ENCODE peak calls at places on chromosomes 7 and 10, in seven cellular contexts. D, X, A, I, E, H and T are unnamed samples. For H3K4me1, the result is how much of the 10 kb centered on the place peaks cover.

GRCh38 chr10:119858063-119858462 is 14.6 kb downstream of the MCMBP start:
- DNase-seq in E (no peak), D (no peak), A (no peak), X (no peak), I (no peak), H (no peak), T (no peak)

GRCh38 chr10:13960603-13961002 is 370.1 kb downstream of the FRMD4A start:
- DNase-seq in D (no peak), E (no peak), A (no peak), I (no peak), H (no peak), X (no peak), T (no peak)

GRCh38 chr10:79105818-79106217 is 37.1 kb downstream of the ZMIZ1 start:
- DNase-seq in A (no peak), E (no peak), D (no peak), H (no peak), I (no peak), X (no peak), T (no peak)

GRCh38 chr10:52318136-52318810 is 4.2 kb downstream of the DKK1 start:
- DNase-seq in X (no peak), A (peak), H (no peak), I (no peak), E (no peak), D (no peak), T (no peak)

GRCh38 chr7:66100408-66101050 is 14.1 kb upstream of the CRCP start:
- DNase-seq in I (no peak), X (no peak), D (no peak), E (no peak), A (no peak), H (no peak), T (no peak)

GRCh38 chr7:93279541-93279940 is 47.4 kb downstream of the VPS50 start:
- DNase-seq in E (no peak), X (no peak), H (no peak), I (no peak), A (no peak), D (no peak), T (no peak)

GRCh38 chr7:27125986-27126394 is 4.6 kb downstream of the HOXA4 start:
- DNase-seq in D (no peak), X (no peak), I (no peak), E (peak), H (no peak), A (no peak), T (no peak)

GRCh38 chr7:14197280-14197679 is 207.8 kb upstream of the ETV1 start:
- DNase-seq in I (no peak), D (no peak), A (no peak), H (no peak), E (no peak), X (no peak), T (no peak)

GRCh38 chr7:151899513-151900360 is 22.8 kb upstream of the PRKAG2 start:
- DNase-seq in D (no peak), I (no peak), A (no peak), E (no peak), H (no peak), X (no peak), T (no peak)

GRCh38 chr7:29854257-29854938 is 48.1 kb downstream of the WIPF3 start:
- DNase-seq in E (peak), A (no peak), X (no peak), H (no peak), D (no peak), I (no peak), T (no peak)

GRCh38 chr7:104231054-104232046 is 23.5 kb upstream of the ORC5 start:
- DNase-seq in D (peak), I (peak), H (no peak), X (peak), A (peak), E (peak), T (peak)

GRCh38 chr7:106794276-106795136 is 70.6 kb upstream of the PIK3CG start:
- DNase-seq in D (no peak), E (no peak), H (no peak), X (no peak), I (no peak), A (no peak), T (no peak)
- H3K27ac ChIP-seq in D (no peak), E (no peak), H (no peak), X (no peak), I (no peak), A (no peak), T (no peak)

DNA sequence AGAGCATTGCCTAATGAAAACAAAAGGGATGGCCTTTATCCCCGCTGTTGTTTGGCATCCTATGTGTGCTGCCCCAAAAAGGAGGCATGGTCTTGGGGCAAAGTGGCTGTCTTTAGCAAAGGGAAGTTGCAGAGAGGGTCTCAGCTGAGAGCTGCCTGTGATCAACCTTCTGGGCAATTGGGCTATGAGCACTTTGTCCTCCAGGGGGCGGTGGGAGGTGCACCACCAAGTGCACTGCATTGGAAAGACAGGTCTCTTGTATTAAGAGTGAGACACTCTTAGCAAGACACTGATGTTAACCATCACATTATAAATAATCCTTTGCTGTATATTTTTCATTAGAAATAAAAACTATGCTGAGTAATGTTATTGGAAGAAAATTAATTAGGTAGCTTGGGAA is 314.8 kb downstream of the POM121L12 start:
- DNase-seq in I (peak), D (no peak), E (peak), H (no peak), X (peak), A (peak), T (no peak)
- TF ChIP-seq CTCF in I (peak), D (peak), E (peak), H (no peak), X (peak), A (no peak), T (no peak)

DNA sequence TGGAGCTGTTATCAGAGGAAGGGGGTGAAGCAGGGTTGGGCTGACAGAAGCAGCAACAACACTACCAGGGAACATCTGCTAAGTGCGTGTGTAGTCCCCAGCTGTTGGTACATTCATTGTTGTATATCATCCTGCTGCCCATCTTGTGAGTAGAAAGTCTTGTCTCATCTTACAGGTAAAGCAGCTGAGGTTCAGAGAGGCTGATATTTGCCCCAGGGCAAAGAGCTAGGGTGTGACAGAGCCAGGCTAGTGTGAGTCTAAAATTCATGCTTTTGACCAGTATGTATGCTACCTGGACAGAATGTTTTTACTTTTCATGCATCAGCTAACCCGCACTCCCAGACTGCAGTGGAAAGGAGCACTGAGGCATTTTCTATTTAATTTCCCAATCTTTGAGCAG is 221.6 kb downstream of the STK31 start:
- DNase-seq in D (no peak), H (no peak), A (no peak), X (no peak), I (no peak), E (no peak), T (no peak)
- H3K4me1 ChIP-seq in D (under half), H (under half), A (under half), X (under half), I (under half), E (under half), T (under half)

GRCh38 chr10:88244781-88245350 is 338.3 kb downstream of the RNLS start:
- DNase-seq in H (no peak), X (no peak), A (no peak), D (no peak), I (no peak), E (no peak), T (no peak)
- H3K27ac ChIP-seq in H (no peak), X (peak), A (no peak), D (peak), I (no peak), E (no peak), T (peak)

DNA sequence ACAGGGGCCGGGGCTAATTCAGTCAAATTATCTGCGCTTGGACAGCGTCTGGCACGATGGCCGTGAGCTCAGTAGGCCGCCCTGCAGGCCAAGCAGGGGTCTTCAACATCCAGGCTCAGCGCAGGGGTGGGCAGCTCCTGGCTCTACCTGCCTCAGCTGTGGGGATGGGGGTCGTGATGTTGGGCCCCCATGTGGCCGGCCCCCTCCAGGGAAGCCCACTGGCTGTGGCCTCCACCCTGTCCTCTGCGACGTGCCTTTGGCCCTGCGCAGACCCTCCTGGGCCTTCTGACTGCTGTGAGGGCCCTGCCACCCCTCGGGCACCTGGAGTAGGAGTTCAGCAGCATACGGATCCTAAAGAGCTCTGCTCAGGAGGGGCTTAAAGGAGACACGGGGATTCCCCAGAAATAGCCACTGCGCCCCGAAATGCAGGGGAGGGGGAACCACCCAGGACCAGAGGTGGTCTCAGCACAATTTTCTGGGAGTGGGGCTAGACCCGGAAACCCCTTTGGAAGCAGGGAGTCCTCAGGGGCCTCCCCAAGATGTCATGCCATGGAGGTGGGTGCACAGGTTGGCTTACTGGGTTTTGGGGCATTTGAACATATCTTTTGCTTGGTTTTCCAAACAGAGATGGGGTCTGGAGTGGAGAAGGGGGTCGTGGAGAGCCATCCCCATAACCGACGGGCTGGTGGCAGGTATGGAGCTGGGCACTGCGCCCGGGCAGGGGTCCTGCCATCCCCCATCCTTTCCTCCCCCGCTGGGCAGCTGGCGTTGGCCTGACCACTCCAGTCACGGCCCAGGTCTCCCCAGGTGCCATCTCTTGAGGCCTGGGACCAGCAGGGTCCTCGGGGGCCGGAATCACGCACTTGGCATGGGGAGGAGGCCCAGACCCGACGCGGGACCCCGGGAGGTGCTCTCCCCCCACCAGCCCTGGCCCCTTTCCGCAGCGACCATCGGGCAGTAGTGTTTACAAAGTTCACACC is 4.0 kb upstream of the ADAP1 start:
- DNase-seq in H (no peak), E (no peak), D (peak), X (peak), A (no peak), I (no peak), T (peak)
- TF ChIP-seq CTCF in H (no peak), E (peak), D (no peak), X (no peak), A (no peak), I (no peak), T (no peak)

GRCh38 chr10:75355706-75356105 is 45.9 kb downstream of the ZNF503 start:
- DNase-seq in H (no peak), A (no peak), X (no peak), D (no peak), I (no peak), E (peak), T (no peak)

GRCh38 chr10:75358835-75359421 is 42.6 kb downstream of the ZNF503 start:
- DNase-seq in H (no peak), X (no peak), D (no peak), I (no peak), E (no peak), A (peak), T (no peak)

GRCh38 chr10:75358121-75358520 is 43.4 kb downstream of the ZNF503 start:
- DNase-seq in A (no peak), H (no peak), E (no peak), I (no peak), D (no peak), X (peak), T (no peak)

GRCh38 chr10:75356484-75356883 is 45.1 kb downstream of the ZNF503 start:
- DNase-seq in D (no peak), I (no peak), A (no peak), H (no peak), E (peak), X (no peak), T (no peak)

DNA sequence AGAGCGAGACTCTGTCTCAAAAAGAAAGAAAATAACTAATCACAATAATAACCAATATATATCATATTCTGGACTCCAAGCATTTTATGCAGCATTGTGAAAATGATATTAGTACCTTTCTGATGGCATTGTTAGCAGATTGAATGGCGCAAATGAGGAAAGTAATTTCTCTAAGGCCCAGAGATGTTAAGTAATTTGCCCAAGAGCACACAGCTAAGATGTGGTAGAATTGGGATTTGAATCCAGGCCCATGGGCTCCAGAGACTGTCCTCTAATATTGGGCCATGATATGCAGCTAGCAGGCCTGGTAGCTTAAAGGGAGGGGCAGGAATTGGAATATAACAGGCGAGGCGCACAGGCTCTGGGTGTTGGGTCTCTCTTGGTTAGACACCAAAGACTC is 44.1 kb downstream of the ZNF503 start:
- DNase-seq in D (no peak), H (no peak), I (no peak), A (no peak), E (no peak), X (no peak), T (no peak)
- H3K4me1 ChIP-seq in D (under half), H (under half), I (under half), A (under half), E (under half), X (under half), T (under half)

GRCh38 chr7:116455499-116455898 is 44.0 kb upstream of the CAV2 start:
- DNase-seq in E (no peak), I (no peak), D (no peak), A (no peak), X (no peak), H (no peak), T (no peak)
- H3K27ac ChIP-seq in E (no peak), I (no peak), D (no peak), A (peak), X (no peak), H (no peak), T (no peak)

GRCh38 chr7:16660702-16661464 is 14.9 kb downstream of the BZW2 start:
- DNase-seq in I (no peak), H (no peak), X (no peak), A (peak), E (no peak), D (no peak), T (no peak)

GRCh38 chr7:16661924-16662323 is 15.9 kb downstream of the BZW2 start:
- DNase-seq in H (no peak), I (no peak), A (no peak), E (no peak), X (no peak), D (no peak), T (no peak)

GRCh38 chr7:16652888-16653287 is 6.9 kb downstream of the BZW2 start:
- DNase-seq in H (peak), E (no peak), A (no peak), I (no peak), D (no peak), X (no peak), T (peak)

GRCh38 chr7:16655394-16655793 is 9.4 kb downstream of the BZW2 start:
- DNase-seq in I (no peak), D (no peak), H (no peak), A (no peak), E (no peak), X (no peak), T (no peak)

DNA sequence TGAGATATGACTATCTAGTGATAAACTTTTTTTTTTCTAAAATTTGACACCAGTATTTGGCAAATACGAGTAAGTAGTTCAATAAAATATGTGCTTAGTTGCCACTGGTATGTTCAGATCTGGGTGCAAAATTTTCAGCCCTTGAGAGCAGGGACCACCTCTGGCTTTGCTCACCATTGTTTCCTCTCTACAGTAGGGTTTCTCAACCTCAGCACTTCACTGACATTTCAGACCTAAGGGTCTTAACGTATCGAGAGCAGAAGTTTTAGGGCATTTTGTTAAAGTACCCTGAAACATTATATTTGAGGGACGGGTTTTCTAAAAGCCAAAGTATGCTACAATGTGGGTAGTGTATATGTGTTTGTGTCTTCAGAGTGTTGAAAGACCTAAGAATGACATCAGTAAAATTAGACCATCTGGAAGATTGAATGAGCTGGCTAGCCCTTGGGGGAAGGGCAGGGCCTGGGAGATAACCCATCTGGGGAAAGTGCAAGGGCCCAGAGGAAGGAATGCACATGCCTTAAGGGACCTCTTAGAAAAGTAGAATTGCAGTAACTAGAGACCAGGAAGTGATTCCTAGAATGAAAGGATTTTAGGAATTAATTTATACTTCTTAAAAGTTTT is 11.8 kb downstream of the BZW2 start:
- DNase-seq in I (no peak), A (peak), E (peak), X (peak), D (no peak), H (no peak), T (no peak)
- TF ChIP-seq CTCF in I (no peak), A (no peak), E (peak), X (no peak), D (no peak), H (no peak), T (no peak)

GRCh38 chr10:124668517-124669051 is 75.6 kb downstream of the FAM53B start:
- DNase-seq in D (peak), H (no peak), A (no peak), X (no peak), E (no peak), I (no peak), T (peak)
- H3K4me1 ChIP-seq in D (half or more), H (under half), A (under half), X (under half), E (under half), I (under half), T (half or more)